ENCODE peak calls at places on chromosomes 12 and 14, in four cellular contexts. S is K562, G is GM12878, K is HepG2. Z is an unnamed sample.

GRCh38 chr12:30696943-30697342 is 1.3 kb upstream of the IPO8 start:
- DNase-seq in K (no peak), G (no peak), S (no peak), Z (no peak)

GRCh38 chr12:124588018-124588634 is 20.7 kb upstream of the NCOR2 start:
- DNase-seq in S (no peak), K (no peak), G (no peak), Z (no peak)

GRCh38 chr12:117226505-117226904 is 36.2 kb upstream of the FBXO21 start:
- DNase-seq in G (no peak), S (no peak), K (no peak), Z (no peak)

GRCh38 chr12:76836633-76837032 is 42.2 kb downstream of the CSRP2 start:
- DNase-seq in K (no peak), S (no peak), G (no peak), Z (no peak)

GRCh38 chr12:82436354-82436753 is 78.0 kb downstream of the METTL25 start:
- DNase-seq in S (no peak), K (no peak), G (no peak), Z (no peak)

GRCh38 chr14:35403397-35404245 is 928 bp downstream of the NFKBIA start:
- DNase-seq in K (peak; percentile 98), S (peak; percentile 91), G (no peak), Z (peak; percentile 86)

GRCh38 chr12:132063491-132063890 is 80.6 kb downstream of the DDX51 start:
- DNase-seq in S (no peak), G (no peak), K (no peak), Z (no peak)

GRCh38 chr12:64181504-64182291 is 40.4 kb downstream of the KICS2 start:
- DNase-seq in S (peak; percentile 17), K (peak; percentile 32), G (no peak), Z (peak; percentile 16)

GRCh38 chr14:97277711-97278110 is 480.5 kb downstream of the VRK1 start:
- DNase-seq in G (no peak), K (no peak), S (no peak), Z (peak; percentile 64)

GRCh38 chr12:90842477-90842876 is 112.5 kb downstream of the CCER1 start:
- DNase-seq in S (no peak), G (no peak), K (no peak), Z (no peak)

GRCh38 chr12:27424631-27425230 is 21.8 kb upstream of the SMCO2 start:
- DNase-seq in K (peak; percentile 45), S (peak; percentile 24), G (no peak), Z (no peak)

GRCh38 chr12:51687142-51687935 is 96.3 kb downstream of the SCN8A start:
- DNase-seq in K (no peak), S (no peak), G (no peak), Z (no peak)

GRCh38 chr14:85313801-85314207 is 216.1 kb upstream of the FLRT2 start:
- DNase-seq in K (no peak), G (no peak), S (no peak), Z (no peak)

GRCh38 chr12:108693186-108693585 is 38.1 kb downstream of the CORO1C start:
- DNase-seq in K (no peak), S (no peak), G (no peak), Z (no peak)

GRCh38 chr14:99755068-99755405 is 38.2 kb upstream of the EML1 start:
- DNase-seq in G (no peak), S (no peak), K (no peak), Z (no peak)

GRCh38 chr12:131905640-131906091 is 11.2 kb downstream of the ULK1 start:
- DNase-seq in G (no peak), S (no peak), K (no peak), Z (no peak)

GRCh38 chr12:52879394-52880351 is 25.2 kb downstream of the KRT8 start:
- DNase-seq in S (peak; percentile 90), K (peak; percentile 83), G (no peak), Z (peak; percentile 86)

GRCh38 chr12:113154351-113154973 is 4.9 kb downstream of the CFAP73 start:
- DNase-seq in K (no peak), G (no peak), S (no peak), Z (peak; percentile 79)

GRCh38 chr12:48816148-48816854 is 2.0 kb upstream of the CACNB3 start:
- DNase-seq in K (no peak), G (no peak), S (no peak), Z (no peak)

GRCh38 chr12:96359328-96359727 is 40.9 kb downstream of the CDK17 start:
- DNase-seq in G (no peak), K (no peak), S (no peak), Z (no peak)

GRCh38 chr14:71439247-71439646 is 493.0 kb upstream of the RGS6 start:
- DNase-seq in K (no peak), S (no peak), G (no peak), Z (no peak)

GRCh38 chr12:7212678-7213077 is 23.2 kb downstream of the PEX5 start:
- DNase-seq in K (no peak), S (no peak), G (no peak), Z (no peak)

GRCh38 chr12:123571343-123571813 is 13.0 kb upstream of the TMED2 start:
- DNase-seq in G (no peak), S (peak; percentile 61), K (peak; percentile 56), Z (peak; percentile 32)

GRCh38 chr12:85996280-85996679 is 122.2 kb downstream of the NTS start:
- DNase-seq in S (no peak), G (no peak), K (no peak), Z (no peak)

GRCh38 chr14:104138098-104138890 is at the start of gene KIF26A:
- DNase-seq in K (no peak), G (no peak), S (no peak), Z (peak; percentile 67)

GRCh38 chr12:116820077-116820656 is 61.1 kb downstream of the HRK start:
- DNase-seq in K (no peak), S (no peak), G (no peak), Z (no peak)

DNA sequence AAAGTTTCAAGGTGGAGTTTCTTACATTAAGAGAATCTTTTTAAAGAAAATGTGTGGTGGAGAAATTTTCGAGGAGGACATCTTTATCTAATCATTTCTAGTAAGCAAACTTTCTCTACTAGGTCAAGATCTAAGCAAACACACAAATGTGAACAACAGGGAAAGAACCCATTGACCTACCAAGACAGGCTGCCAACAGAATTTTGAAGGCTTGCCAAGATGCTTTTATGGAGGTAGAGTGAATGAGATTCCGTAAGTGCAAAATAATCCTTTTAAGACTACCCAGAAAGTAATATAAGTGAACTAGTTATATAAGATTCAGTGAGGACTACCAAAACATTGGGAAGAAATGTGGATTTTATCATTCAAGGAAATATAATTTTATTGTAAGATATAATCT is 357.1 kb upstream of the PDE3A start:
- DNase-seq in S (no peak), K (no peak), G (no peak), Z (no peak)
- TF ChIP-seq ATF2 in S (no peak), K (no peak), G (no peak), Z (no peak)

DNA sequence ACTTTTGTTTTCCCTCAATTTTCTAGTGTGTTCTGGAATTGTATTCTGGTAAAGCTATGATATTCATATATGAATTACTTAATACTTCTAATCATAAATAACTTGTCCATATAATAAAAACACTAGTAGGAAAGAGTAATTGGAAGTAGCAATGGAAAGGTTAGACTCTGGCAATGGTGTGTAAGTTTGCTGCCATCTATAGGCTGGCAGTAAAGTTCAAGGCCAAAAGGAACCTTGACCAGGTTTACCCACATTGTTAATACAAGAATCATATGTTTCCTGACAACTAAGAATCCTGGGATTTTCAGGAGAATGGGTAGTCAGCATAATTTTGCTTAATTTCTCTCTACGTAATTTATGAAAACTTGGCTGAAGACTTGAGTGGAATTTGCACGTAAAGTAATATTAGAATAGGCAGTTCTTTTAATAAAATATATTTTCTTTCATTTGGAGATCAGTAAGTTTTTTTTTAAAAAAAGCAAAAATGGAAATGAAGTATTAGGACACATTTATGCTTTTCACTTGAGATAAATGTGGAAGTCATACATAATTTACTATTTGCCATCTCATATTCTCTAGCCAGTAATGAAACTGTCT is 926.7 kb downstream of the GALC start:
- DNase-seq in S (no peak), G (no peak), K (peak; percentile 3), Z (no peak)
- TF ChIP-seq CBFB in S (no peak), G (no peak), K (no peak), Z (no peak)

GRCh38 chr14:31877333-31877798 is 199.7 kb upstream of the ARHGAP5 start:
- DNase-seq in K (no peak), G (no peak), S (no peak), Z (no peak)

GRCh38 chr14:31876741-31877140 is 200.4 kb upstream of the ARHGAP5 start:
- DNase-seq in G (no peak), S (no peak), K (no peak), Z (no peak)

GRCh38 chr14:31880935-31881334 is 196.2 kb upstream of the ARHGAP5 start:
- DNase-seq in S (no peak), G (no peak), K (peak; percentile 64), Z (no peak)

GRCh38 chr14:31881531-31882310 is 195.4 kb upstream of the ARHGAP5 start:
- DNase-seq in G (no peak), S (no peak), K (no peak), Z (no peak)

DNA sequence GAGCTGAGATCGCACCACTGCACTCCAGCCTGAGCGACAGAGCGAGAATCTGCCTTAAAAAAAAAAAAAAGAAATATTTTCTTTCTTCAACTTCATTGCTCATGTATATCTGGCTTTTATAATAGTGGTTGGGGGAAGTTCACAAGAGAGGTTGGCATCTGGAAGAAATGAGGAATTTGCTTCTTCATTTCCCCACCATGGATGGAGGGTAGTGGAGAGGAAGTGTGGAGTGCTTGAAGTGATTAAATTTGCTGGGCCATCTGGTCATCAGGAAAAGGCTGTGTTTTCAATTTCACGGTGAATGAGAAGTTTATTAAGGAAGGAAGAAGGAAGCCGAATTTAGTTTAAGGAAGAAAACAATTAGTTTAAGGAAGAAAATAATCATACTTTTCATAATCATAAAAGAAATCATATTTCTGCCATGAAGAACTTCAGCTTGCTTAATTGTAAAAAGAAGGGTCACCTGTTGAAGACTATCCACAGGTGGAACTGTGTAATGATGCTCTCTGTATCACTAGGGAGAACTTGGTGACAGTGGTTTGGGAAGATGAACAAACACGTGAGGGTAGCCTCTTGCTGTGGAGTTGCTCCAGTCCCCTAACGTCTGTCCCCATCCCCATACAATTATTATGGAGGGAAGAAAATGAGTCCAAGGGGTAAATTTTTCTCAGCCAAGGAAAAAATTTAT is 197.3 kb upstream of the ARHGAP5 start:
- DNase-seq in K (no peak), S (no peak), G (no peak), Z (no peak)
- TF ChIP-seq MAX in K (no peak), S (no peak), G (no peak), Z (no peak)

GRCh38 chr14:79342942-79343341 is 868.4 kb downstream of the DIO2 start:
- DNase-seq in G (no peak), K (no peak), S (no peak), Z (no peak)
- TF ChIP-seq ATF2 in G (no peak), K (no peak), S (no peak), Z (no peak)

GRCh38 chr14:32896979-32897723 is 41.5 kb upstream of the NPAS3 start:
- DNase-seq in K (peak; percentile 25), S (no peak), G (no peak), Z (no peak)
- TF ChIP-seq CBFB in K (no peak), S (no peak), G (no peak), Z (no peak)

DNA sequence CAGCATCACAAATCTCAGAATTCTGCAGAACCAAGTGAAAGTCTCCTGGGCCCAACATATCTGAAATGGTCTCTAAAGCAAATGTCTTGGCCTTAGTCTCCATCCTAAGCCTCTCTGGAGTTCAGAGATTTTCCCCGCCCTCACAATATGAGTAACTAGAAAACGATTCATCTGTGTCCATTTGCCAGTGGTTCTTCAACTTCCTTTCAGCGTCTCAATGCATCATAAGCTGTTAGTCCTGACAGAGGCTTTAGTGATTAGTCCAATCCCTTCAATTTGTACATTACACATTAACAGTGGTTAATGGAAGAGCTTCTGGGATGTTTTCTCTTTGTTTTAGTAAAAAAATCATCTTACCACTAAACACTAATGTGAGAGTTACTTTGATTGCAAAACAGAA is 17.4 kb downstream of the NPC2 start:
- DNase-seq in K (no peak), S (no peak), G (no peak), Z (no peak)
- TF ChIP-seq MAX in K (no peak), S (no peak), G (no peak), Z (no peak)

GRCh38 chr14:90534091-90534837 is 137.4 kb downstream of the CALM1 start:
- DNase-seq in K (no peak), G (no peak), S (peak; percentile 37), Z (no peak)
- TF ChIP-seq ATF2 in K (no peak), G (no peak), S (no peak), Z (no peak)

Z was measured in WTC11.